ENCODE peak calls at places on chromosome 21, in nine cellular contexts. Y is lower lobe of right lung, L is sigmoid colon, G is NT2/D1, K is Peyer's patch, Q is foreskin keratinocyte, V is neural progenitor cell, J is OCI-LY7, F is IMR-90. P is an unnamed sample. For H3K4me1, the result is how much of the 10 kb centered on the place peaks cover.

GRCh38 chr21:26297856-26298255 is 127.3 kb upstream of the APP start:
- DNase-seq in Y (no peak), L (no peak), G (no peak), K (no peak), Q (no peak), V (no peak), J (no peak), F (no peak), P (no peak)

GRCh38 chr21:42193131-42193671 is 25.7 kb upstream of the ABCG1 start:
- DNase-seq in Y (no peak), L (no peak), G (no peak), K (no peak), Q (peak), V (no peak), J (no peak), F (no peak), P (peak)

GRCh38 chr21:41948404-41948895 is 5.4 kb downstream of the C2CD2 start:
- DNase-seq in Y (no peak), L (no peak), G (no peak), K (no peak), Q (no peak), V (no peak), J (no peak), F (no peak), P (no peak)

GRCh38 chr21:36388076-36388475 is 2.9 kb downstream of the CHAF1B start:
- DNase-seq in Y (no peak), L (no peak), G (no peak), K (no peak), Q (no peak), V (no peak), J (no peak), F (no peak), P (no peak)

GRCh38 chr21:20591294-20591693 is 406.9 kb upstream of the NCAM2 start:
- DNase-seq in Y (no peak), L (no peak), G (no peak), K (no peak), Q (peak), V (no peak), J (no peak), F (no peak), P (no peak)

GRCh38 chr21:31233711-31234110 is 110.3 kb downstream of the TIAM1 start:
- DNase-seq in Y (no peak), L (no peak), G (no peak), K (no peak), Q (no peak), V (no peak), J (no peak), F (no peak), P (no peak)

GRCh38 chr21:33938381-33938780 is 22.8 kb upstream of the ATP5PO start:
- DNase-seq in Y (no peak), L (no peak), G (no peak), K (no peak), Q (no peak), V (no peak), J (no peak), F (no peak), P (no peak)

GRCh38 chr21:42124081-42124480 is 53.0 kb downstream of the UMODL1 start:
- DNase-seq in Y (no peak), L (no peak), G (no peak), K (no peak), Q (no peak), V (no peak), J (no peak), F (no peak), P (no peak)

GRCh38 chr21:39004776-39005605 is 178.3 kb downstream of the PSMG1 start:
- DNase-seq in Y (peak), L (peak), G (no peak), K (no peak), Q (no peak), V (no peak), J (peak), F (peak), P (no peak)

GRCh38 chr21:39007985-39008384 is 175.3 kb downstream of the PSMG1 start:
- DNase-seq in Y (no peak), L (no peak), G (no peak), K (no peak), Q (no peak), V (no peak), J (no peak), F (no peak), P (no peak)

GRCh38 chr21:39003982-39004775 is 179.1 kb downstream of the PSMG1 start:
- DNase-seq in Y (no peak), L (no peak), G (no peak), K (no peak), Q (no peak), V (no peak), J (no peak), F (peak), P (no peak)

GRCh38 chr21:39007532-39007931 is 175.7 kb downstream of the PSMG1 start:
- DNase-seq in Y (no peak), L (no peak), G (no peak), K (no peak), Q (peak), V (no peak), J (no peak), F (no peak), P (no peak)

GRCh38 chr21:39006653-39007417 is 176.4 kb downstream of the PSMG1 start:
- DNase-seq in Y (peak), L (no peak), G (no peak), K (no peak), Q (no peak), V (no peak), J (peak), F (no peak), P (no peak)
- H3K4me1 ChIP-seq in Y (half or more), L (under half), G (under half), K (under half), Q (under half), V (under half), J (under half), F (under half), P (under half)

DNA sequence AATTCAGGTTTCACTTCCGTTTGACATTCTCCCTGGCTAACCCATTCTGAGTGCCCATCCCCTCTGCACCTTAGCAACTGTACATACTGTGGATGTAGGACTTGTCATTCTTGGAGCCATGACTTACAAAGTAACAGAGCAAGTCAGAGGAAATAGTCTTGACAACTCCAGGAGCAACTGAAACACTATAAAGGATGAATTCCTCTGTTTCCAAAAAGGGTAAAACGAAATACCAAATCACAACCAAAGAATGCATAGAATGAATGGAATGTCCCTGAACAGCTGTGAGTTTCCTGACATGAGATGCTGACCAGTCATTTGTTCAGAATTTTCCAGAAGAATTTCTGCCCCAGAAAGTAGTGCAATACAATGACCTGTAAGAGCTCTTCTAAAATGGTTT is 66.6 kb downstream of the KCNJ6 start:
- DNase-seq in Y (no peak), L (no peak), G (no peak), K (no peak), Q (peak), V (no peak), J (no peak), F (peak), P (no peak)
- H3K4me1 ChIP-seq in Y (under half), L (under half), G (under half), K (under half), Q (under half), V (under half), J (under half), F (under half), P (under half)

GRCh38 chr21:38798081-38798480 is 7.6 kb upstream of the ETS2 start:
- DNase-seq in Y (no peak), L (no peak), G (no peak), K (no peak), Q (no peak), V (no peak), J (no peak), F (no peak), P (no peak)
- H3K4me1 ChIP-seq in Y (under half), L (under half), G (under half), K (under half), Q (under half), V (under half), J (under half), F (under half), P (under half)

DNA sequence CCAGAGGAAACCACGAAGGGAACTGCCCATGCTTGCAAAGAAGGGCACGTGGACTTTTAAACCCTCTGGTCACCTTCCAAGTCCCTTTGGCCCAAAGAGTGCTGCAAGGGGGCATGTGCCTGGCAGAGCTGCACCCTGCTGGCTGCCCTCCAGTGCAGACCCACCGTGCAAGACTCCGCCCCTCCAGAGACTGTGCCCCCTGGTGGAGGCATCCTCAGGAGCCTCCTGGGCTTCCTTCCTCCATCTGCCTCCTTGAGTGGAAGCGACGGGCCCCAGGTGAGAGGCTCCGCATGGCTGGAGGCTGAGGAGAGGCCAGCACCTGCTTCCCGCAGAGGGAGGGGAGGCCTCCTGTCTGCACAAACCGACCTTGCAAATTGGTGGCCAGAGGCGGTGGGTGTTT is 100.7 kb downstream of the CRYAA start:
- DNase-seq in Y (peak), L (no peak), G (no peak), K (peak), Q (no peak), V (peak), J (peak), F (no peak), P (no peak)
- H3K4me1 ChIP-seq in Y (under half), L (under half), G (under half), K (under half), Q (under half), V (under half), J (under half), F (under half), P (under half)

DNA sequence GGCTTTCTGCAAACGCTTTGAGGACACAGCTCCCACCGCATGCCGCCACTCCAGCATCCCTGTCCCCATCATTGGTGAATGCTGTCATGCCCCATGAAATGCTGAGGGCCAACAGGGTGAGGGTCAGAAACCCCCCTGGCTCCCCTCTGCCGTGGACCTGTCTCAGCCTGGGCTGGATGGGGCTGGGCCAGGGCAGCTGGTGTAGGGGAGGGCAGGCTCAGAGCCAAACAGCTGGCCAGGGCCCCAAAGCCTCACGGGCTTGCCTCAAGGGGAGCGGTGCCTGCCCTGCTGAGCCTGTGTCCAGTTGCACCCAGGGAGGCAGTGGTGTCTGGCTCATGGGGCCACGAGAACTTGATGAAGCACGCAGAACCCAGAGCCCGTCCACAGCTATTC is 49.7 kb downstream of the S100B start:
- DNase-seq in Y (peak), L (no peak), G (no peak), K (no peak), Q (no peak), V (no peak), J (no peak), F (no peak), P (no peak)
- H3K4me1 ChIP-seq in Y (under half), L (under half), G (under half), K (under half), Q (under half), V (under half), J (under half), F (under half), P (half or more)